ENCODE peak calls at places on chromosome 6, in nine cellular contexts. One of them, this sample, is unnamed.

GRCh38 chr6:141688916-141689315 is 443.8 kb upstream of the GJE1 start:
- DNase-seq in NCI-H1694: no peak
- DNase-seq in EL: no peak
- DNase-seq in OCI-M1: no peak
- DNase-seq in stomach: no peak
- DNase-seq in T-helper 17 cell: no peak
- DNase-seq in RPMI8226: no peak
- DNase-seq in dermis blood vessel endothelial cell: no peak
- DNase-seq in H1: no peak
- DNase-seq in this sample: no peak

GRCh38 chr6:168139121-168139520 is 60.1 kb upstream of the FRMD1 start:
- DNase-seq in RPMI8226: no peak
- DNase-seq in NCI-H1694: no peak
- DNase-seq in EL: no peak
- DNase-seq in OCI-M1: no peak
- DNase-seq in T-helper 17 cell: no peak
- DNase-seq in stomach: no peak
- DNase-seq in H1: no peak
- DNase-seq in dermis blood vessel endothelial cell: no peak
- DNase-seq in this sample: no peak

GRCh38 chr6:138832182-138832581 is 36.3 kb downstream of the ECT2L start:
- DNase-seq in RPMI8226: no peak
- DNase-seq in dermis blood vessel endothelial cell: no peak
- DNase-seq in OCI-M1: no peak
- DNase-seq in EL: no peak
- DNase-seq in T-helper 17 cell: no peak
- DNase-seq in H1: no peak
- DNase-seq in NCI-H1694: no peak
- DNase-seq in stomach: no peak
- DNase-seq in this sample: no peak

GRCh38 chr6:105748737-105749161 is 337.4 kb upstream of the PRDM1 start:
- DNase-seq in RPMI8226: no peak
- DNase-seq in T-helper 17 cell: no peak
- DNase-seq in dermis blood vessel endothelial cell: no peak
- DNase-seq in stomach: no peak
- DNase-seq in OCI-M1: no peak
- DNase-seq in EL: peak; percentile 13
- DNase-seq in NCI-H1694: no peak
- DNase-seq in H1: no peak
- DNase-seq in this sample: no peak

GRCh38 chr6:144519429-144519828 is 234.3 kb downstream of the UTRN start:
- DNase-seq in dermis blood vessel endothelial cell: no peak
- DNase-seq in T-helper 17 cell: no peak
- DNase-seq in H1: no peak
- DNase-seq in OCI-M1: no peak
- DNase-seq in EL: no peak
- DNase-seq in stomach: no peak
- DNase-seq in NCI-H1694: no peak
- DNase-seq in RPMI8226: no peak
- DNase-seq in this sample: no peak

GRCh38 chr6:117919775-117920492 is 12.9 kb downstream of the SLC35F1 start:
- DNase-seq in stomach: peak; percentile 29
- DNase-seq in NCI-H1694: no peak
- DNase-seq in T-helper 17 cell: no peak
- DNase-seq in RPMI8226: no peak
- DNase-seq in EL: no peak
- DNase-seq in OCI-M1: no peak
- DNase-seq in H1: no peak
- DNase-seq in dermis blood vessel endothelial cell: no peak
- DNase-seq in this sample: no peak

GRCh38 chr6:167996424-167997199 is 859 bp upstream of the KIF25 start:
- DNase-seq in T-helper 17 cell: no peak
- DNase-seq in NCI-H1694: no peak
- DNase-seq in H1: peak; percentile 10
- DNase-seq in OCI-M1: no peak
- DNase-seq in RPMI8226: peak; percentile 18
- DNase-seq in stomach: no peak
- DNase-seq in dermis blood vessel endothelial cell: no peak
- DNase-seq in EL: no peak
- DNase-seq in this sample: no peak

GRCh38 chr6:109242923-109243322 is 139.3 kb downstream of the CD164 start:
- DNase-seq in H1: no peak
- DNase-seq in NCI-H1694: no peak
- DNase-seq in stomach: no peak
- DNase-seq in EL: peak; percentile 31
- DNase-seq in OCI-M1: no peak
- DNase-seq in RPMI8226: no peak
- DNase-seq in T-helper 17 cell: no peak
- DNase-seq in dermis blood vessel endothelial cell: no peak
- DNase-seq in this sample: no peak

GRCh38 chr6:110101885-110102284 is 77.6 kb downstream of the WASF1 start:
- DNase-seq in stomach: no peak
- DNase-seq in NCI-H1694: no peak
- DNase-seq in OCI-M1: peak; percentile 43
- DNase-seq in RPMI8226: peak; percentile 27
- DNase-seq in T-helper 17 cell: no peak
- DNase-seq in EL: no peak
- DNase-seq in dermis blood vessel endothelial cell: no peak
- DNase-seq in H1: no peak
- DNase-seq in this sample: no peak

GRCh38 chr6:17600527-17601388 is 656 bp downstream of the FAM8A1 start:
- DNase-seq in T-helper 17 cell: peak; percentile 41
- DNase-seq in NCI-H1694: no peak
- DNase-seq in stomach: peak; percentile 47
- DNase-seq in RPMI8226: peak; percentile 75
- DNase-seq in dermis blood vessel endothelial cell: peak; percentile 47
- DNase-seq in EL: peak; percentile 55
- DNase-seq in H1: no peak
- DNase-seq in OCI-M1: peak; percentile 70
- DNase-seq in this sample: no peak

GRCh38 chr6:18495236-18495635 is 108.1 kb downstream of the RNF144B start:
- DNase-seq in RPMI8226: no peak
- DNase-seq in H1: no peak
- DNase-seq in EL: no peak
- DNase-seq in T-helper 17 cell: no peak
- DNase-seq in OCI-M1: peak; percentile 60
- DNase-seq in stomach: no peak
- DNase-seq in dermis blood vessel endothelial cell: no peak
- DNase-seq in NCI-H1694: no peak
- DNase-seq in this sample: no peak

GRCh38 chr6:144304223-144304848 is 19.2 kb downstream of the UTRN start:
- DNase-seq in stomach: no peak
- DNase-seq in RPMI8226: no peak
- DNase-seq in EL: no peak
- DNase-seq in H1: no peak
- DNase-seq in OCI-M1: no peak
- DNase-seq in T-helper 17 cell: no peak
- DNase-seq in NCI-H1694: no peak
- DNase-seq in dermis blood vessel endothelial cell: no peak
- DNase-seq in this sample: no peak

GRCh38 chr6:152309648-152310047 is 327.5 kb downstream of the SYNE1 start:
- DNase-seq in NCI-H1694: no peak
- DNase-seq in stomach: peak; percentile 42
- DNase-seq in RPMI8226: peak; percentile 57
- DNase-seq in H1: no peak
- DNase-seq in dermis blood vessel endothelial cell: no peak
- DNase-seq in T-helper 17 cell: peak; percentile 52
- DNase-seq in EL: no peak
- DNase-seq in OCI-M1: no peak
- DNase-seq in this sample: no peak

GRCh38 chr6:367891-368630 is 23.5 kb upstream of the IRF4 start:
- DNase-seq in NCI-H1694: no peak
- DNase-seq in EL: no peak
- DNase-seq in OCI-M1: no peak
- DNase-seq in stomach: no peak
- DNase-seq in dermis blood vessel endothelial cell: no peak
- DNase-seq in H1: no peak
- DNase-seq in RPMI8226: no peak
- DNase-seq in T-helper 17 cell: no peak
- DNase-seq in this sample: no peak

GRCh38 chr6:158648682-158649131 is 1.1 kb upstream of the SYTL3 start:
- DNase-seq in RPMI8226: no peak
- DNase-seq in NCI-H1694: no peak
- DNase-seq in T-helper 17 cell: no peak
- DNase-seq in H1: no peak
- DNase-seq in EL: peak; percentile 91
- DNase-seq in dermis blood vessel endothelial cell: no peak
- DNase-seq in stomach: peak; percentile 7
- DNase-seq in OCI-M1: no peak
- DNase-seq in this sample: no peak

GRCh38 chr6:24574809-24575208 is 71.2 kb downstream of the KIAA0319 start:
- DNase-seq in T-helper 17 cell: no peak
- DNase-seq in stomach: no peak
- DNase-seq in OCI-M1: no peak
- DNase-seq in EL: peak; percentile 28
- DNase-seq in dermis blood vessel endothelial cell: no peak
- DNase-seq in RPMI8226: peak; percentile 74
- DNase-seq in H1: no peak
- DNase-seq in NCI-H1694: no peak
- DNase-seq in this sample: no peak

GRCh38 chr6:38715016-38715809 is at the start of gene DNAH8:
- DNase-seq in OCI-M1: no peak
- DNase-seq in dermis blood vessel endothelial cell: peak; percentile 34
- DNase-seq in H1: no peak
- DNase-seq in stomach: no peak
- DNase-seq in NCI-H1694: no peak
- DNase-seq in T-helper 17 cell: no peak
- DNase-seq in RPMI8226: no peak
- DNase-seq in EL: no peak
- DNase-seq in this sample: no peak

GRCh38 chr6:12083763-12084162 is 71.7 kb downstream of the HIVEP1 start:
- DNase-seq in EL: no peak
- DNase-seq in T-helper 17 cell: no peak
- DNase-seq in dermis blood vessel endothelial cell: no peak
- DNase-seq in NCI-H1694: no peak
- DNase-seq in RPMI8226: no peak
- DNase-seq in OCI-M1: no peak
- DNase-seq in stomach: no peak
- DNase-seq in H1: no peak
- DNase-seq in this sample: no peak

GRCh38 chr6:105688573-105688972 is 285.7 kb upstream of the PREP start:
- DNase-seq in RPMI8226: no peak
- DNase-seq in OCI-M1: no peak
- DNase-seq in NCI-H1694: no peak
- DNase-seq in H1: no peak
- DNase-seq in T-helper 17 cell: no peak
- DNase-seq in stomach: no peak
- DNase-seq in EL: no peak
- DNase-seq in dermis blood vessel endothelial cell: no peak
- DNase-seq in this sample: no peak

This sample was measured in HFF-Myc.